ENCODE peak calls at places on chromosome 12, in four cellular contexts. M, G, A and Z are unnamed samples.
A peak's percentile ranks its signal among the peaks of the same experiment; 100 is the strongest.

GRCh38 chr12:113247123-113248045 is 26.1 kb downstream of the TPCN1 start:
- DNase-seq in A (peak; percentile 55), G (no peak), M (no peak), Z (no peak)

GRCh38 chr12:4145990-4146859 is 127.3 kb upstream of the CCND2 start:
- DNase-seq in G (no peak), M (no peak), A (no peak), Z (no peak)

GRCh38 chr12:126869644-126870043 is 1397.3 kb upstream of the TMEM132C start:
- DNase-seq in M (no peak), G (no peak), A (no peak), Z (no peak)

GRCh38 chr12:32183646-32184045 is 77.0 kb downstream of the BICD1 start:
- DNase-seq in G (no peak), A (no peak), M (peak; percentile 59), Z (no peak)

GRCh38 chr12:106074706-106075392 is 63.9 kb downstream of the NUAK1 start:
- DNase-seq in G (no peak), M (no peak), A (no peak), Z (no peak)

GRCh38 chr12:18224745-18225144 is 36.6 kb upstream of the PIK3C2G start:
- DNase-seq in M (peak; percentile 36), G (no peak), A (no peak), Z (no peak)

GRCh38 chr12:107448198-107448597 is 237.4 kb upstream of the PWP1 start:
- DNase-seq in M (peak; percentile 37), A (no peak), G (peak; percentile 20), Z (no peak)

GRCh38 chr12:90250766-90251165 is 542.1 kb upstream of the ATP2B1 start:
- DNase-seq in A (peak; percentile 50), G (no peak), M (no peak), Z (peak; percentile 61)

GRCh38 chr12:114286145-114286544 is 119.8 kb downstream of the TBX5 start:
- DNase-seq in A (no peak), M (no peak), G (no peak), Z (no peak)

GRCh38 chr12:49339464-49339861 is 2.5 kb upstream of the C1QL4 start:
- DNase-seq in A (no peak), G (peak; percentile 80), M (no peak), Z (no peak)

DNA sequence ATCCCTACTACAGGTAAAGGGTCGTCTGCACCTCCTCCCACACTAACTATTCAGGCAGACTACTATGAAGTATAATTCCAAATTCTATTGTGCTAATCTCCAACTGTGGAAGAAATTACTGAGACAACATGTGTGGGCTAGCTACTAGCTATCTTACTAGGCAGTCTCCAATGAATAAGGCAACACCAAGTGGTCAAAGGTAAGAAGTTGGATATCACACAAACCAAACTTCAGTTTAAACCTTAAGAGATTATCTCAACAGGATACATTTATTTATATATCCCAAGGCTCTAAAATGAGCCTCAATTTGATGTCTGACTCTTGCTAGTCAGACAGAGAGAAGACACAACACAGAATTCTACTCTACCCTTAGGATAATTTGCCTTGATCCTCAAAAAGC is 14.1 kb downstream of the MED13L start:
- DNase-seq in A (no peak), G (no peak), M (no peak), Z (no peak)
- H3K4me1 ChIP-seq in A (no peaks in the 10 kb centered on the region), G (peaks cover 63% of the 10 kb centered on the region), M (peaks cover 100% of the 10 kb centered on the region), Z (no peaks in the 10 kb centered on the region)

GRCh38 chr12:130870442-130871285 is 1.2 kb upstream of the RAN start:
- DNase-seq in A (peak; percentile 82), G (peak; percentile 60), M (peak; percentile 98), Z (peak; percentile 91)
- H3K4me3 ChIP-seq in A (peak overlapping the region; percentile 79), G (peak overlapping the region; percentile 95), M (peak overlapping the region; percentile 98), Z (peak overlapping the region; percentile 37)

DNA sequence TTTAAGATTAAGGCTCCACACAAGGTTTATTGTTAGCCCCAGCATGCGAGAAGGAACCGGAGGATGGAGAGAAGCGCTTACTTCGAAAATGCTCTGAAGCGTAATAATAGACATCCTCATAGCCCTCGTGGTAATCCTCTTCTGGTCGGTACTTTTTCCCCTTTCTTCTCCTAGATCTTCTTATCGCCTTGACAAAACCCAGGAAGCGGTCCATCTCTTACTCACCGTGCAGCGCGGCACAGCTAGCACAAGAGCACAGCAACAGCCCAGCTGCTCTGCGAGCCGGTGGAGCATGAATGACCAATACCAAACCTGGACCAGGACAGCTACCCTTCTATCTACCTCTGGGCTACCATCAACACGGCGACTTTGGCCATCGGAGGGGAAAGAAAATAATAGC is 125.1 kb upstream of the GRIP1 start:
- DNase-seq in G (no peak), M (no peak), A (no peak), Z (no peak)
- H3K4me1 ChIP-seq in G (no peaks in the 10 kb centered on the region), M (no peaks in the 10 kb centered on the region), A (no peaks in the 10 kb centered on the region), Z (no peaks in the 10 kb centered on the region)

GRCh38 chr12:57151741-57152407 is 4.5 kb upstream of the LRP1-AS start:
- DNase-seq in G (no peak), M (no peak), A (no peak), Z (no peak)
- H3K4me3 ChIP-seq in G (no peak overlapping the region), M (no peak overlapping the region), A (no peak overlapping the region), Z (no peak overlapping the region)

GRCh38 chr12:124454352-124454725 is 113.1 kb downstream of the NCOR2 start:
- DNase-seq in M (no peak), A (no peak), G (no peak), Z (no peak)
- H3K4me1 ChIP-seq in M (peaks cover 48% of the 10 kb centered on the region), A (peaks cover 10% of the 10 kb centered on the region), G (peaks cover 37% of the 10 kb centered on the region), Z (no peaks in the 10 kb centered on the region)

GRCh38 chr12:71439613-71440392 is at the start of gene LGR5:
- DNase-seq in G (peak; percentile 65), A (no peak), M (peak; percentile 18), Z (no peak)
- H3K4me3 ChIP-seq in G (peak within 1 kb of the TSS; percentile 39), A (peak within 1 kb of the TSS; percentile 72), M (peak within 1 kb of the TSS; percentile 39), Z (peak within 1 kb of the TSS; percentile 15)

GRCh38 chr12:120259418-120260202 is 5.9 kb downstream of the PXN start:
- DNase-seq in M (no peak), G (no peak), A (peak; percentile 77), Z (no peak)

GRCh38 chr12:120258323-120258896 is 7.1 kb downstream of the PXN start:
- DNase-seq in G (no peak), A (no peak), M (no peak), Z (no peak)

GRCh38 chr12:120261951-120262851 is 3.3 kb downstream of the PXN start:
- DNase-seq in A (peak; percentile 63), M (peak; percentile 74), G (peak; percentile 46), Z (no peak)

GRCh38 chr12:120262852-120263724 is 2.4 kb downstream of the PXN start:
- DNase-seq in G (no peak), A (no peak), M (no peak), Z (no peak)

DNA sequence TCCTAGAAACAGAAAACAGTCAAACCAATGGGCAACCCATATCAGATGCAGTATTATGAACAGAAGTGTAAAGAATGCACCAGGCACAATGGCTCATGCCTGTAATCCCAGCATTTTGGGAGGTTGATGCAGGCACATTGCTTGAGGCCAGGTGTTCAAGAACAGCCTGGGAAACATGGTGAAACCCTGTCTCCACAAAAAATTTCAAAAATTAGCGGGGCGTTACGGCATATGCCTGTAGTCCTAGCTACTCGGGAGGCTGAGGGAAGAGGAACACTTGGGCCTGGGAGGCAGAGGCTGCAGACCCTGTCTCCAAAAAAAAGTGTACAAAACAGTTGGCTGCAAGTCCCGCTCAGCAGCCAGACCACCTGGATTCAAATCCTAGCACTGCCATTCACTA is 4.9 kb downstream of the PXN start:
- DNase-seq in M (no peak), G (no peak), A (no peak), Z (no peak)
- H3K4me1 ChIP-seq in M (peaks cover 76% of the 10 kb centered on the region), G (peaks cover 65% of the 10 kb centered on the region), A (no peaks in the 10 kb centered on the region), Z (peaks cover 94% of the 10 kb centered on the region)

GRCh38 chr12:57185403-57185802 is 31.2 kb upstream of the NXPH4 start:
- DNase-seq in G (no peak), A (no peak), M (no peak), Z (no peak)

GRCh38 chr12:57181561-57182155 is 34.2 kb upstream of the LRP1-AS start:
- DNase-seq in M (no peak), G (no peak), A (no peak), Z (no peak)

GRCh38 chr12:57182918-57183575 is 33.5 kb upstream of the NXPH4 start:
- DNase-seq in G (peak; percentile 86), M (peak; percentile 73), A (peak; percentile 63), Z (peak; percentile 72)

GRCh38 chr12:57185906-57186508 is 30.6 kb upstream of the NXPH4 start:
- DNase-seq in M (no peak), A (no peak), G (no peak), Z (no peak)

GRCh38 chr12:57183939-57184725 is 32.5 kb upstream of the NXPH4 start:
- DNase-seq in G (no peak), M (no peak), A (no peak), Z (no peak)
- H3K4me3 ChIP-seq in G (no peak overlapping the region), M (no peak overlapping the region), A (no peak overlapping the region), Z (no peak overlapping the region)

GRCh38 chr12:1471224-1471623 is 123.2 kb downstream of the FBXL14 start:
- DNase-seq in G (no peak), M (no peak), A (no peak), Z (no peak)

GRCh38 chr12:1474059-1474537 is 120.3 kb downstream of the FBXL14 start:
- DNase-seq in A (no peak), G (no peak), M (peak; percentile 30), Z (no peak)

GRCh38 chr12:1473418-1473817 is 121.0 kb downstream of the FBXL14 start:
- DNase-seq in G (peak; percentile 29), M (no peak), A (no peak), Z (no peak)

GRCh38 chr12:1470051-1470450 is 124.3 kb downstream of the FBXL14 start:
- DNase-seq in A (peak; percentile 40), G (no peak), M (no peak), Z (no peak)

DNA sequence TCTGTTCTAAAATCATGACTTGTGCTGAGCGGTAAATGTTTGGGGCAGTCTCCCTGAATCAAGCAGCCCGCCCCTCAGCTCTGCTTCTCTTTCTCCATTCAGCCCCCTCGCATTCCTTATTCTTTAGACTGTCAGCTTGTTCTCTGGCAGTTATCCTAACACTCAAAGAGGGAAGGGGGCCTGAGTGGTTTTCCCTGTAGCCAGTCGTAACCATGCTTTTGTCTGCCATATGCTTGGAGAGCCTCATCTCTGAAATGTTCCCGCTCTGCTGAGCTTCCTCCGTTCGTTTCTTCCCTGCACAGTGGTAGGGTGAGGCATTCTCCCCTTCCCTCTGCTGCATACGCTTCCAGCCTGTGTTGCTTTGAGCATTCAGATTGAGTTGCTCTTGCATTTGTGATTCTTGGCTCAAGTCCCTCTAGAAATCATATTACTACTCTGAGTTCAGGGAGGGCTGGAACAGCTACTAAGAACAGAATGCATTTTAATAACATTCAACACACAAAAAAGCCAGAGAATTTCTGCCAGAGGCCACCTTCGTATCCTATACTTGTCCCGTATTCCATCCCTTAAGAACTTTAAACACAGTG is 119.7 kb downstream of the FBXL14 start:
- DNase-seq in M (no peak), A (no peak), G (no peak), Z (no peak)
- H3K4me1 ChIP-seq in M (peaks cover 22% of the 10 kb centered on the region), A (no peaks in the 10 kb centered on the region), G (peaks cover 10% of the 10 kb centered on the region), Z (peaks cover 53% of the 10 kb centered on the region)